ENCODE peak calls at places on chromosomes 7 and 10, in five cellular contexts. L is sigmoid colon, U is heart right ventricle, J is Panc1, S is psoas muscle. H is an unnamed sample.
A peak's percentile ranks its signal among the peaks of the same experiment; 100 is the strongest.

GRCh38 chr10:6204341-6205191 is 1.8 kb downstream of the PFKFB3 start:
- DNase-seq in L (peak; percentile 86), U (peak; percentile 59), J (no peak), S (peak; percentile 76), H (peak; percentile 88)

GRCh38 chr10:120632047-120632446 is 175.0 kb downstream of the PLPP4 start:
- DNase-seq in L (no peak), U (no peak), J (no peak), S (no peak), H (no peak)

GRCh38 chr7:129308047-129308446 is 83.2 kb downstream of the AHCYL2 start:
- DNase-seq in L (no peak), U (peak; percentile 23), J (no peak), S (peak; percentile 53), H (peak; percentile 77)

GRCh38 chr10:69160809-69161225 is 19.2 kb upstream of the SUPV3L1 start:
- DNase-seq in L (no peak), U (no peak), J (no peak), S (no peak), H (no peak)

GRCh38 chr10:79502561-79503309 is 9.6 kb upstream of the EIF5AL1 start:
- DNase-seq in L (no peak), U (no peak), J (no peak), S (peak; percentile 23), H (no peak)

GRCh38 chr10:95758351-95759025 is 2.5 kb downstream of the ENTPD1 start:
- DNase-seq in L (no peak), U (no peak), J (no peak), S (no peak), H (no peak)

GRCh38 chr7:25207887-25208286 is 20.4 kb downstream of the NPVF start:
- DNase-seq in L (no peak), U (no peak), J (no peak), S (no peak), H (no peak)

GRCh38 chr7:3067193-3067592 is 23.5 kb upstream of the CARD11 start:
- DNase-seq in L (no peak), U (no peak), J (no peak), S (no peak), H (no peak)

GRCh38 chr7:157467496-157468212 is 130.8 kb downstream of the DNAJB6 start:
- DNase-seq in L (peak; percentile 25), U (no peak), J (no peak), S (no peak), H (no peak)

GRCh38 chr10:24303522-24304310 is 94.8 kb downstream of the KIAA1217 start:
- DNase-seq in L (no peak), U (no peak), J (no peak), S (no peak), H (no peak)

GRCh38 chr7:108251700-108252099 is 121.5 kb upstream of the LAMB4 start:
- DNase-seq in L (no peak), U (no peak), J (no peak), S (no peak), H (no peak)

GRCh38 chr7:144391823-144392255 is 11.7 kb downstream of the NOBOX start:
- DNase-seq in L (peak; percentile 34), U (peak; percentile 24), J (peak; percentile 43), S (no peak), H (no peak)

GRCh38 chr7:156764016-156764669 is 123.6 kb downstream of the RNF32 start:
- DNase-seq in L (peak; percentile 73), U (peak; percentile 58), J (no peak), S (peak; percentile 34), H (no peak)

GRCh38 chr7:141012696-141013344 is 1.9 kb downstream of the MRPS33 start:
- DNase-seq in L (no peak), U (no peak), J (no peak), S (no peak), H (no peak)

GRCh38 chr7:105876964-105877601 is 684 bp upstream of the ATXN7L1 start:
- DNase-seq in L (peak; percentile 80), U (peak; percentile 26), J (no peak), S (peak; percentile 39), H (no peak)

GRCh38 chr10:70158113-70158512 is 11.6 kb upstream of the TYSND1 start:
- DNase-seq in L (no peak), U (no peak), J (no peak), S (no peak), H (no peak)

GRCh38 chr10:73791871-73792400 is 6.5 kb downstream of the ZSWIM8 start:
- DNase-seq in L (no peak), U (no peak), J (no peak), S (no peak), H (no peak)

GRCh38 chr10:95295031-95295755 is 4.4 kb upstream of the PDLIM1 start:
- DNase-seq in L (peak; percentile 69), U (no peak), J (no peak), S (peak; percentile 37), H (no peak)

GRCh38 chr7:100602889-100603696 is 930 bp downstream of the PCOLCE start:
- DNase-seq in L (peak; percentile 95), U (peak; percentile 72), J (no peak), S (peak; percentile 79), H (no peak)

GRCh38 chr10:121296378-121296777 is 301.9 kb downstream of the FGFR2 start:
- DNase-seq in L (no peak), U (no peak), J (no peak), S (no peak), H (no peak)

GRCh38 chr7:35993113-35993512 is 159.9 kb upstream of the EEPD1 start:
- DNase-seq in L (no peak), U (no peak), J (peak; percentile 95), S (no peak), H (no peak)

GRCh38 chr10:22381262-22381661 is 36.0 kb downstream of the SPAG6 start:
- DNase-seq in L (no peak), U (no peak), J (no peak), S (no peak), H (no peak)

GRCh38 chr7:124553485-124553884 is 212.1 kb downstream of the GPR37 start:
- DNase-seq in L (no peak), U (no peak), J (no peak), S (no peak), H (no peak)

GRCh38 chr10:58570307-58570723 is 57.6 kb downstream of the BICC1 start:
- DNase-seq in L (no peak), U (no peak), J (no peak), S (peak; percentile 25), H (no peak)

DNA sequence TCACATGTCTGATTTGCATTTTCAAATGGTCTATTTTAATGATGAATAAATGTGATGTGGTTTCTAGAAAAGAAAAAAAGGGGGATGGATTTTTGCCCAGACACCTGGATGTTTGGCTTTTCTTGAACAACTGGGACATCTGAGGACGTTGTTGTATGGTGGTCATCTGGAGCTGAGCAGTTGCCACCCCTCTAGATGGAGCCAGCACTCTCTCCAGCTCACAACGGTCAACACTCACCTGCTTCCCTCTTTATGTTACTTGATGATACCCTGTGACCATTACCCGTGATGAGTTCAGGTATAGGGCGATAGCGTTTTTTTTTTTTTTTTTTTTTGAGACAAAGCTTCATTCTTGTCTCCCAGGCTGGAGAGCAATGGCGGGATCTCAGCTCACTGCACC is 30.1 kb upstream of the PAXIP1 start:
- DNase-seq in L (no peak), U (no peak), J (no peak), S (no peak), H (no peak)
- H3K27ac ChIP-seq in L (no peak overlapping the region), U (no peak overlapping the region), J (no peak overlapping the region), S (no peak overlapping the region), H (no peak overlapping the region)

DNA sequence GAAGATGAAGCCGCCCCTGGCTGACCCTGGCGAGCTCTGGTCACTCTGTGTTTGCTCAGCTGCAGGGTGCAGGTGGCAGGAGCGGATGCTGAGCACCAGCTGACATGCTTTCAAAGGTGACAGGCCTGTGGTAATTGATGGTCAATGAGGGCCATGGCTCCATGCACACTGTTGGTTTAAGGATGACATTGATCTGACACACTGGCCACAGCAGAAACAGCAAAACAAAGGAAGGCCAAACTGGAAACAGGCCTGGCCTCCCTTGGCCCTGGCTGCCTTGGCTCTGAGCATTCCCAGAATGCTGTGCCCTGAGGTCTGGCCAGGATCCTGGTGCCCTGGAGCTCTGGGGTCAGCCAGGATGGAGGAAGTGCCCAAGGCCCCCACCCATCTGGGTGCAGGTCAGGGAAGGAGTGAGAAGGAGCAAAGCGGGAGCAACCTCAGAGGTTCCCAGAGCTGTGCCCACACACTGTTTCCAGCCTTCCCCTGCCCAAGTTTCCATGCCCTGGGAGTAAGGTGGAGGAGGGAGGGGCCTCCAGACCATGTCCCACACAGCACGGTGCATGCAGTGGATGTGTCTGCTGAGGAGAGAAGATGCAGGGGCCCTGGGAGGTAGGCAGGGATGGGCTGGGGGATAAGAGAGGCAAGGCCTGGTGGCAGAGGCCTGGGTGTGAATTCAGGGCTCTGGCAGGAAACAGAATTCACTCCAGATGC is 302.2 kb downstream of the RPS24 start:
- DNase-seq in L (peak; percentile 73), U (peak; percentile 53), J (peak; percentile 89), S (peak; percentile 44), H (peak; percentile 20)
- H3K4me1 ChIP-seq in L (peaks cover 63% of the 10 kb centered on the region), U (peaks cover 23% of the 10 kb centered on the region), J (no peaks in the 10 kb centered on the region), S (peaks cover 10% of the 10 kb centered on the region), H (no peaks in the 10 kb centered on the region)

GRCh38 chr10:32983333-32983909 is 25.4 kb upstream of the ITGB1 start:
- DNase-seq in L (no peak), U (no peak), J (no peak), S (no peak), H (peak; percentile 79)
- H3K27ac ChIP-seq in L (peak overlapping the region; percentile 18), U (peak overlapping the region; percentile 98), J (peak overlapping the region; percentile 100), S (no peak overlapping the region), H (peak overlapping the region; percentile 98)

DNA sequence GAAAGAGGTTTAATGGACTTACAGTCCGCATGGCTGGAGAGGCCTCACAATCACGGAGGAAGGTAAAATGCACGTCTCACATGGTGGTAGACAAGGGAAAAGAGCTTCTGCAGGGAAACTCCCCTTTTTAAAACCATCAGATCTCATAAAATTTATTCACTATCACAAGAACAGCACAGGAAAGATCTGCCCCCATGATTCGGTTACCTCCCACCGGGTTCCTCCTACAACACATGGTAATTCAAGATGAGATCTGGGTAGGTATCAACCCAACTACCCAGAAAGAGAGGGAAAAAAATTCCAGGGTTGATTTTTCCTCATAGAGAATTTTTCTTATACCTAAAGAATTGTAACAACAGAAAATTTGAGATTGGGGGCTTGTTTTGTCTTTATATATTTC is 13.9 kb downstream of the RAPGEF5 start:
- DNase-seq in L (no peak), U (no peak), J (no peak), S (no peak), H (no peak)
- H3K4me1 ChIP-seq in L (no peaks in the 10 kb centered on the region), U (no peaks in the 10 kb centered on the region), J (no peaks in the 10 kb centered on the region), S (no peaks in the 10 kb centered on the region), H (peaks cover 11% of the 10 kb centered on the region)

GRCh38 chr7:73847941-73848723 is 5.8 kb upstream of the METTL27 start:
- DNase-seq in L (no peak), U (no peak), J (no peak), S (no peak), H (no peak)

GRCh38 chr7:73850781-73851207 is 8.5 kb upstream of the METTL27 start:
- DNase-seq in L (no peak), U (no peak), J (peak; percentile 96), S (peak; percentile 47), H (peak; percentile 88)

GRCh38 chr7:73850212-73850611 is 7.9 kb upstream of the METTL27 start:
- DNase-seq in L (no peak), U (no peak), J (no peak), S (no peak), H (no peak)

GRCh38 chr7:73852500-73852899 is 8.5 kb upstream of the TMEM270 start:
- DNase-seq in L (no peak), U (no peak), J (no peak), S (no peak), H (no peak)

GRCh38 chr7:73851410-73852338 is 9.3 kb upstream of the TMEM270 start:
- DNase-seq in L (no peak), U (no peak), J (peak; percentile 100), S (no peak), H (no peak)
- H3K27ac ChIP-seq in L (peak overlapping the region; percentile 19), U (peak overlapping the region; percentile 81), J (peak overlapping the region; percentile 79), S (peak overlapping the region; percentile 67), H (peak overlapping the region; percentile 98)

H was measured in RWPE2.